ENCODE peak calls at places on chromosomes 16 and 17, in ten cellular contexts. N is foreskin fibroblast, T is fibroblast of lung, H is mucosa of descending colon, Y is fibroblast of mammary gland, L is cardiac fibroblast, U is BJ, F is A549, G is cardiac muscle cell, V is PC-3. W is an unnamed sample.

GRCh38 chr16:4093495-4094137 is 22.6 kb downstream of the ADCY9 start:
- DNase-seq in N (no peak), T (no peak), H (no peak), Y (peak), L (peak), U (no peak), F (no peak), G (no peak), V (no peak), W (no peak)

GRCh38 chr16:30997000-30997886 is 12.2 kb downstream of the HSD3B7 start:
- DNase-seq in N (peak), T (peak), H (peak), Y (peak), L (peak), U (no peak), F (peak), G (peak), V (peak), W (no peak)

GRCh38 chr17:75430159-75430748 is 24.8 kb upstream of the GRB2 start:
- DNase-seq in N (no peak), T (no peak), H (no peak), Y (no peak), L (peak), U (peak), F (peak), G (peak), V (peak), W (no peak)

GRCh38 chr17:77449908-77450741 is 309.4 kb downstream of the SEC14L1 start:
- DNase-seq in N (peak), T (peak), H (peak), Y (peak), L (peak), U (no peak), F (peak), G (peak), V (peak), W (no peak)

GRCh38 chr17:7471729-7472128 is 7.7 kb downstream of the ZBTB4 start:
- DNase-seq in N (no peak), T (no peak), H (no peak), Y (no peak), L (no peak), U (no peak), F (no peak), G (no peak), V (no peak), W (no peak)

GRCh38 chr16:81774348-81774747 is 4.7 kb upstream of the PLCG2 start:
- DNase-seq in N (no peak), T (no peak), H (no peak), Y (no peak), L (no peak), U (no peak), F (no peak), G (no peak), V (no peak), W (no peak)

GRCh38 chr16:78816499-78817441 is 717.3 kb downstream of the WWOX start:
- DNase-seq in N (no peak), T (peak), H (no peak), Y (peak), L (peak), U (no peak), F (no peak), G (no peak), V (no peak), W (no peak)

GRCh38 chr16:26316683-26317464 is 625.1 kb downstream of the HS3ST4 start:
- DNase-seq in N (no peak), T (no peak), H (no peak), Y (no peak), L (no peak), U (no peak), F (no peak), G (peak), V (no peak), W (no peak)

GRCh38 chr16:56847173-56847948 is 17.6 kb upstream of the SLC12A3 start:
- DNase-seq in N (peak), T (no peak), H (no peak), Y (peak), L (peak), U (no peak), F (no peak), G (no peak), V (no peak), W (no peak)

GRCh38 chr16:24538756-24539294 is 541 bp upstream of the RBBP6 start:
- DNase-seq in N (no peak), T (no peak), H (no peak), Y (no peak), L (no peak), U (no peak), F (peak), G (no peak), V (peak), W (peak)

GRCh38 chr16:84999200-84999599 is 12.1 kb downstream of the ZDHHC7 start:
- DNase-seq in N (no peak), T (no peak), H (no peak), Y (no peak), L (no peak), U (no peak), F (no peak), G (no peak), V (peak), W (no peak)

GRCh38 chr17:75511610-75512575 is 3.4 kb downstream of the CASKIN2 start:
- DNase-seq in N (no peak), T (peak), H (peak), Y (no peak), L (peak), U (no peak), F (no peak), G (peak), V (no peak), W (no peak)

GRCh38 chr17:57603978-57604377 is 141.1 kb downstream of the CCDC182 start:
- DNase-seq in N (no peak), T (no peak), H (no peak), Y (no peak), L (no peak), U (no peak), F (no peak), G (no peak), V (no peak), W (no peak)

GRCh38 chr17:77572851-77573250 is 385.7 kb upstream of the TNRC6C start:
- DNase-seq in N (no peak), T (no peak), H (no peak), Y (no peak), L (no peak), U (no peak), F (no peak), G (no peak), V (no peak), W (no peak)

GRCh38 chr16:1098266-1098991 is 2.4 kb upstream of the C1QTNF8 start:
- DNase-seq in N (no peak), T (no peak), H (no peak), Y (no peak), L (no peak), U (no peak), F (no peak), G (peak), V (no peak), W (no peak)

GRCh38 chr16:67865318-67865717 is 7.5 kb upstream of the EDC4 start:
- DNase-seq in N (no peak), T (peak), H (no peak), Y (peak), L (peak), U (no peak), F (peak), G (peak), V (peak), W (no peak)

GRCh38 chr16:47110939-47111338 is 32.8 kb downstream of the NETO2 start:
- DNase-seq in N (no peak), T (no peak), H (no peak), Y (peak), L (no peak), U (no peak), F (peak), G (no peak), V (peak), W (no peak)

GRCh38 chr17:18166894-18167293 is 16.7 kb upstream of the ALKBH5 start:
- DNase-seq in N (no peak), T (no peak), H (no peak), Y (peak), L (peak), U (no peak), F (no peak), G (no peak), V (peak), W (no peak)

GRCh38 chr16:28543072-28543471 is 4.3 kb upstream of the NUPR1 start:
- DNase-seq in N (no peak), T (no peak), H (peak), Y (no peak), L (no peak), U (no peak), F (no peak), G (no peak), V (no peak), W (no peak)
- H3K4me3 ChIP-seq in N (no peak), T (no peak), H (no peak), Y (no peak), L (no peak), U (no peak), F (no peak), G (no peak), V (no peak), W (no peak)

GRCh38 chr17:12187658-12188057 is 167.0 kb downstream of the MAP2K4 start:
- DNase-seq in N (no peak), T (no peak), H (no peak), Y (no peak), L (no peak), U (no peak), F (no peak), G (no peak), V (no peak), W (no peak)
- H3K4me3 ChIP-seq in N (no peak), T (no peak), H (no peak), Y (no peak), L (no peak), U (no peak), F (no peak), G (no peak), V (no peak), W (no peak)

DNA sequence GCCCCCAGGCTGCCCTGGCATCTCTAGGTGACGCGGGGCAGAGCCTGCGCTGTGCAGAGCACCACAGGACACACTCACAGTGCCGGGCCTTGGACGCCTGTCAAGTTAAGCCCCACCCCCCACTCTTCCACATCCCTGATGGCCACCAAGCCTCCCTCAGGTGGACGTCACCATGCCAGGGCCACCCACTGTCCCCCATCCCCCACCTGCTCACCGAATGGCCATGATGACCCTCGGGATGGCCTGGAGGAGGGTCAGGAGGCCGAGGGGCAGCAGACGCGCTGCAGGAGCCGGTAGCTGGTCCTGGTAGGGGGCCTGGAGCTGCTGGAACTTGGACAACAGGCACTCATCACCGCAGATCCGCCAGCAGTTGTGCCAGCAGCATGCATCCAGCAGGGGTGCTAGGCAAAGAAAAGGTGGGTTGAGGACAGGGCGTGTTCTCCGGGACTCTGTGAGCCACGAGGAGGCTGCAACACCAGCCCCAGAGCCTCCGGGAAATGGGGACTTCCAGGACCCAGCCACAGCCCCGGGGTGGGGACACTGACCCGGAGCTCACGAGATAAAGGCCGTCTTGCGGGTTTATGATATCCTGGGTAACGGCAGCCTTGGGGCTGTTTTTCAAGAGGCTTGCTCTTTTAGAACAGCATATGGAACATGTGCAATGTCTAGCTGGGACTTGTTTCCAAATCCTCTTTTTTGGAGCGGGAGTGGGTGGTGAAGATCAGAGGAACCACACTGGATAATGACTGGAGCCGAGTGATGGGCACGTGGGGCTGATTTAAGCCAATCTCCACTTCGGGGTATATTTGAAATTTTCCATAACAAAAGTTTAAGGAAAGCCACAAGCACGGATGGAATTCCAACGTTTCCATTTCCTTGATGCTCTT is 11.4 kb downstream of the C16orf95 start:
- DNase-seq in N (peak), T (peak), H (no peak), Y (no peak), L (peak), U (peak), F (no peak), G (no peak), V (no peak), W (no peak)
- H3K4me3 ChIP-seq in N (peak), T (no peak), H (no peak), Y (no peak), L (no peak), U (peak), F (no peak), G (no peak), V (no peak), W (no peak)

GRCh38 chr16:50027829-50028228 is 2.8 kb downstream of the CNEP1R1 start:
- DNase-seq in N (no peak), T (no peak), H (no peak), Y (no peak), L (no peak), U (no peak), F (no peak), G (no peak), V (no peak), W (no peak)
- H3K4me3 ChIP-seq in N (no peak), T (no peak), H (no peak), Y (no peak), L (no peak), U (no peak), F (no peak), G (no peak), V (no peak), W (no peak)

DNA sequence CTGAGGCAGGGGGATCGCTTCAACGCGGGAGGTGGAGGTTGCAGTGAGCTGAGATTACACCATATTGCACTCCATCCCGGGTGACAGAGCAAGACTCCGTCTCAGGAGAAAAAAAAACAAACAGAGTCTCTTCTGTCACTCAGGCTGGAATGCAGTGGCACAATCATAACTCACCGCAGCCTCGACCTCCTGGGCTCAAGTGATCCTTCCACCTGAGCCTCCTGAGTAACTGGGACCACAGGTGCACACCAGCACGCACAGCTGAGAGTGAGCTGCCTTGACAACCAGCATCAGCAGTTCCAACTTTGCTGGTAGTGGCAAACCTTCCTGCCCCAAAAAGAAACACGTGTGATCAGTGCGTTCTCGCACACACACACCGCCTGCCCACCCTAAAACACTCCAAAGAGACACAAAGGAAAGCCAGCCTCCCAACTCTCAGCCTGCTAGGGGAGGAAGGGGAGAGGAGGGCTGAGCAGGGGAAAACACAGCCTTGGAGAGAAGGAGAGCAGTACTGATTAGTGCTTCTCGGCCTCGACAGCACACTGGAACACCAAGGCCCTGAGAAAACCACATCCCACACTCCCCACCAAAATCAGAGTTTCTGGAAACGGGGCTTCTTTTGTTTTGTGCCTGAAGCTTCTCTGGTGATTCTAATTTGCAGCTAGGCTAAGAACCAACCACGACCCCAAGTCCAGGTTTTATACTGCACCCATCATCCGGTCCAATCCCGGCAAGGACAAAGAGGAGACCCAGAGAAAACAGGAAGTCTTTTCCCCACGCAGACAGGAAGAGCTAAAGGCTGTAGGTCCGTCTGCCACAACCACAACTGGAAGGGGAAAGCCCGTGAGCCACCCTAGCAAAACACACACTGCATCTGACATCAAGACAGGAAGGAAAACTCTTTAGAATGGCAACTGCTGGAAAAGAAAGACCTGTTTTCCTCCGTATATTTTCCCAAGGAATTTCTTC is 28.8 kb downstream of the ZCCHC14 start:
- DNase-seq in N (peak), T (no peak), H (no peak), Y (peak), L (peak), U (no peak), F (no peak), G (no peak), V (peak), W (no peak)
- H3K4me3 ChIP-seq in N (peak), T (no peak), H (no peak), Y (peak), L (peak), U (no peak), F (no peak), G (no peak), V (peak), W (peak)

DNA sequence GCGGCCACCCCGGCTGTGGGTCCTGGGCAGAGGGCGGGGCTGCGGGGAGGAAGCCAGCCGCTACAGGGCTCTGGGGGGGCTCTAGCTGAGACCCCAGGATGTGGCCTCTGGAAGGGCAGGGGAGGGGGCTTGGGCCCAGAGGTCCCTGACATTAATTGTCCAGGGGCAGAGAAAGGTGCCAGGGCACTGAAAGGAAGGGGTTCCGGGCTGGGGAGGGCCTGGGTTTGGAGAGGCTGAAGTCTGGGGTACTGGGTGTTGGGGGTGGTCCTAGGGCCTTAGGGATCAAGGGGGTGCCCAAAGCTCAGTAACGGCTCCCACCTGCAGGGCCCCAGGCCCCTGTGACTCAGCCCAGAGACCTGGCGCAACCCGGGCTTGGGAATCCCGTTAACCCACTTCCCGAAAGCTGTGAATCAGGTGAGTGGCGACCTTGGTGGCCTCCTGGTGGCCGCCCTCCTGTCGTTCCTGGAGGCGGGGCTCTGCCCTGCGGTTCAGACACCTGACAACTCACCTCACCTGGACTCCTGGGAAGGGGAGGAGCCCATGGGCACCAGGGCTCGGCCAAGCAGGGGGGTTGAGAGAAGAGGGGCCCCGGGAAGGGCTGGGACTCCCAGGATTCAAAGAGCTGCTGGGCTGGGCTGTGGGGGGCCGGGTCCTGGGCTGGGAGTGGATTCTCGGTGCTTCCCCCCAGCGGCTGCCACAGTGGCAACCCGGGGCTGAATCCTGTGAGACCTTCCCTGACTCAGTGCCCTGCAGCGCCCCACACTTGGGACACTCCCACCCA is 465 bp upstream of the PRSS22 start:
- DNase-seq in N (no peak), T (no peak), H (peak), Y (no peak), L (no peak), U (no peak), F (no peak), G (no peak), V (peak), W (no peak)
- H3K4me3 ChIP-seq in N (no peak), T (no peak), H (no peak), Y (no peak), L (no peak), U (no peak), F (peak), G (no peak), V (peak), W (peak)